ENCODE peak calls at places on chromosome 9, in six cellular contexts. G is heart left ventricle, Z is IMR-90, M is ovary, J is foreskin fibroblast, N is fibroblast of lung. V is an unnamed sample.

GRCh38 chr9:77648458-77649108 is 461 bp upstream of the GNA14 start:
- DNase-seq in G (peak; percentile 69), Z (no peak), M (peak; percentile 74), J (peak; percentile 24), N (peak; percentile 22), V (no peak)

GRCh38 chr9:83219154-83219923 is 156.4 kb upstream of the RASEF start:
- DNase-seq in G (peak; percentile 79), Z (peak; percentile 46), M (peak; percentile 71), J (peak; percentile 80), N (peak; percentile 69), V (peak; percentile 12)

GRCh38 chr9:6911901-6912650 is 154.3 kb downstream of the KDM4C start:
- DNase-seq in G (no peak), Z (peak; percentile 14), M (no peak), J (peak; percentile 44), N (no peak), V (no peak)

GRCh38 chr9:135523521-135524129 is 2.4 kb downstream of the LCN1 start:
- DNase-seq in G (no peak), Z (no peak), M (no peak), J (no peak), N (no peak), V (no peak)

GRCh38 chr9:3597792-3598191 is 72.0 kb upstream of the RFX3 start:
- DNase-seq in G (no peak), Z (no peak), M (no peak), J (no peak), N (no peak), V (no peak)

GRCh38 chr9:31034311-31034710 is 1350.1 kb upstream of the ACO1 start:
- DNase-seq in G (no peak), Z (no peak), M (no peak), J (no peak), N (no peak), V (no peak)

GRCh38 chr9:103681435-103681834 is 412.7 kb upstream of the SMC2 start:
- DNase-seq in G (no peak), Z (no peak), M (no peak), J (no peak), N (no peak), V (no peak)

GRCh38 chr9:68705636-68706578 is 867 bp downstream of the PIP5K1B start:
- DNase-seq in G (peak; percentile 44), Z (no peak), M (no peak), J (no peak), N (peak; percentile 11), V (no peak)

GRCh38 chr9:81074261-81074660 is 615.1 kb downstream of the TLE1 start:
- DNase-seq in G (no peak), Z (no peak), M (no peak), J (no peak), N (no peak), V (no peak)

GRCh38 chr9:128633057-128633456 is 23.6 kb downstream of the DYNC2I2 start:
- DNase-seq in G (no peak), Z (no peak), M (no peak), J (no peak), N (no peak), V (no peak)

GRCh38 chr9:77514886-77515711 is 133.0 kb downstream of the GNA14 start:
- DNase-seq in G (peak; percentile 57), Z (no peak), M (no peak), J (peak; percentile 85), N (peak; percentile 17), V (no peak)

GRCh38 chr9:69453746-69454145 is 128.7 kb downstream of the ENTREP1 start:
- DNase-seq in G (no peak), Z (no peak), M (no peak), J (no peak), N (no peak), V (no peak)

GRCh38 chr9:133972041-133972970 is 19.8 kb downstream of the VAV2 start:
- DNase-seq in G (no peak), Z (no peak), M (no peak), J (no peak), N (no peak), V (no peak)

GRCh38 chr9:123929177-123929869 is 603 bp downstream of the DENND1A start:
- DNase-seq in G (no peak), Z (no peak), M (peak; percentile 28), J (peak; percentile 33), N (no peak), V (no peak)

GRCh38 chr9:33418090-33418489 is 15.7 kb upstream of the AQP7 start:
- DNase-seq in G (no peak), Z (no peak), M (no peak), J (no peak), N (no peak), V (no peak)

GRCh38 chr9:138101444-138102234 is 224.1 kb downstream of the CACNA1B start:
- DNase-seq in G (no peak), Z (no peak), M (no peak), J (no peak), N (no peak), V (no peak)

GRCh38 chr9:106421772-106422171 is 441.2 kb upstream of the ZNF462 start:
- DNase-seq in G (no peak), Z (no peak), M (no peak), J (no peak), N (no peak), V (no peak)

GRCh38 chr9:36815023-36815422 is 219.0 kb downstream of the PAX5 start:
- DNase-seq in G (no peak), Z (no peak), M (no peak), J (no peak), N (no peak), V (no peak)

GRCh38 chr9:93636667-93637066 is 60.3 kb downstream of the PHF2 start:
- DNase-seq in G (peak; percentile 13), Z (no peak), M (no peak), J (no peak), N (no peak), V (no peak)

GRCh38 chr9:27385606-27386005 is 88.7 kb upstream of the EQTN start:
- DNase-seq in G (no peak), Z (no peak), M (no peak), J (no peak), N (no peak), V (no peak)

GRCh38 chr9:106892632-106893031 is 29.7 kb downstream of the ZNF462 start:
- DNase-seq in G (no peak), Z (peak; percentile 98), M (peak; percentile 55), J (peak; percentile 99), N (peak; percentile 95), V (peak; percentile 88)

GRCh38 chr9:115263731-115264130 is 145.8 kb upstream of the TNC start:
- DNase-seq in G (no peak), Z (peak; percentile 66), M (no peak), J (peak; percentile 89), N (peak; percentile 80), V (peak; percentile 63)

GRCh38 chr9:71680189-71680983 is 87.9 kb downstream of the CEMIP2 start:
- DNase-seq in G (no peak), Z (peak; percentile 57), M (no peak), J (peak; percentile 64), N (peak; percentile 68), V (no peak)

DNA sequence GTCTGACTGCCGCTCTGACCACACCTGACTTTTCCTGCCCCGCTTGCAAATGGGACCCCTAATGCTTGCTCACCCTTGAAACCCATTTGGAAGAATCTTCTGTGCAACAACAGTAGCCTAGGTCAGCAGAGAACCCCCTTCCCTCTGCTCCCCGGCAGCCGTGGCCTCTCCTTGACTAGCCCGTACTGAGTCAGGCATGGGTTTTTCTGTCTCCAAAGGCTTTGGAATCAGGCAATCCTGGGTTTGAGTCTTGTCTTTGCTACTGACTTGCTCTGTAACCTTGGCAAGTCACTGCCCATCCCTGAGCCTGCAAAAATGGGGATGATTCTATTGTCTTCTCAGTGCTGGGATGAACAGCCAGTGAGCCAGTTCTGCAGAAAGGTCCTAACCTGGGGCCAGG is 135.4 kb downstream of the RGS3 start:
- DNase-seq in G (no peak), Z (no peak), M (no peak), J (peak; percentile 58), N (no peak), V (no peak)
- H3K4me3 ChIP-seq in G (peak overlapping the region; percentile 84), Z (no peak overlapping the region), M (no peak overlapping the region), J (no peak overlapping the region), N (no peak overlapping the region), V (no peak overlapping the region)

DNA sequence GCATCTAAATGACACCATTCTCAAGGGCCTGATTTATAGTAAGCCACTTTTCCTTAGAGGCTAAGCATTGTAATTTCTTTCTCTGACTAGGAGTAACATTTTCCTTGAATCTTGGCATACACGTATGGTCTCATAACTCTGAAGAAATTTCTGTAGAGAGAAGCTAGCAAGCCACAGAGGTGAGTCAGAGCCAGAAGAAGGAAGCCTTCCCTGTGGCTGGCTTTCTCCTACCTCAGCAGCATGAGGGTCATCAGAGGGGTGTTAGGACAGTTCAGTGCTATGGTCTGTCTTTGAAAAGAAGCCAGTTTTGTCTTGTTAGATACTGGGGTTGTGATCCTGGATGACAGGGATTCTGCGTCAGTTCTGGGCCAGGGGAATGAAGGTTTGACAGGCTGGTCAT is 3.2 kb downstream of the SNX30 start:
- DNase-seq in G (no peak), Z (peak; percentile 94), M (no peak), J (peak; percentile 87), N (peak; percentile 71), V (peak; percentile 57)
- H3K4me3 ChIP-seq in G (no peak overlapping the region), Z (no peak overlapping the region), M (no peak overlapping the region), J (no peak overlapping the region), N (no peak overlapping the region), V (no peak overlapping the region)

GRCh38 chr9:89174291-89174690 is 4.3 kb downstream of the SHC3 start:
- DNase-seq in G (no peak), Z (no peak), M (no peak), J (no peak), N (no peak), V (no peak)

GRCh38 chr9:89177401-89178161 is 1.0 kb downstream of the SHC3 start:
- DNase-seq in G (no peak), Z (no peak), M (no peak), J (peak; percentile 25), N (peak; percentile 41), V (no peak)

GRCh38 chr9:89179535-89179919 is 909 bp upstream of the SHC3 start:
- DNase-seq in G (no peak), Z (peak; percentile 68), M (no peak), J (peak; percentile 35), N (peak; percentile 76), V (peak; percentile 2)

GRCh38 chr9:89178162-89179120 is at the start of gene SHC3:
- DNase-seq in G (no peak), Z (peak; percentile 75), M (no peak), J (peak; percentile 41), N (peak; percentile 63), V (no peak)

GRCh38 chr9:89177021-89177400 is 1.6 kb downstream of the SHC3 start:
- DNase-seq in G (no peak), Z (peak; percentile 58), M (no peak), J (peak; percentile 27), N (peak; percentile 74), V (no peak)
- H3K4me3 ChIP-seq in G (peak overlapping the region; percentile 45), Z (peak overlapping the region; percentile 87), M (no peak overlapping the region), J (peak overlapping the region; percentile 50), N (peak overlapping the region; percentile 58), V (peak overlapping the region; percentile 26)

DNA sequence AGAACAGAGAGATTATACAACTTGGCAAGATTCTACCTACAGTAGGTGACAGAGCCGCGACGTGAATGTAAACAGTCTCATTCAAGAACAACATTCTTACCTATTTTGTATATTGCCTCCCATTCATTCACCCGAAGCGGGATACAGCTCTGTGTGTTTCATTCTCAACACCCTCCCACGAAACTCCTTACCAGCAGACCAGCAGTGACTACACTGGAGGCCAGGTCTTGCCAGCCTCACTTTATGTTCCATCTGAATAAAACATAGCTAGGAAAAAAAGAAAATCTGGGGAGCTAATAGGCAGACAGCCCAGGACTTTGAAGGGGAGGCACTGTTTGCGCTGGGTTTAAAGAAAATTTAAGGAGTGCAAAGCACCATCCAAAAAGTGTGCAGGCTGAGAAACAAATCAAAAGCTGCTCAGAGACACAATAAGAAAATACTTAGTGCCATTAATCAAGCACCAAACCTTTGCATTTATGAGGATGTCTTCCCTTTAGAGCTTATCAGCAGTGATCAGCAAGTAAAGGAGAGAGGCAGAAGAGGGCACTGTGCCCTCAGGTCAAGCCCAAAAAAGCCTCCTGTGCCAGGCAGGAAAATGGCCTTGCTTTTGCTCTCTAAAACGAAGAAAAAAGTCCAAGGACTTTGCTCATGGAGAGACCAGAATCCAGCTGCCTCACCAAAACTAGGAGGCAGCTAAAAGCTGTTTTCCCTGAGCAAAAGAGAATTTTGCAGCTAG is 295.2 kb downstream of the BNC2 start:
- DNase-seq in G (no peak), Z (no peak), M (no peak), J (peak; percentile 46), N (peak; percentile 31), V (no peak)
- H3K4me3 ChIP-seq in G (no peak overlapping the region), Z (no peak overlapping the region), M (peak overlapping the region; percentile 11), J (no peak overlapping the region), N (no peak overlapping the region), V (no peak overlapping the region)

V was measured in AG04449.